ENCODE peak calls at places on chromosomes 3 and 15, in seven cellular contexts. L, N, U, F, C, X and O are unnamed samples.

GRCh38 chr3:185552358-185552877 is at the start of gene LIPH:
- DNase-seq in C (peak; percentile 86), X (no peak), L (no peak), U (no peak), N (peak; percentile 9), F (no peak), O (no peak)

GRCh38 chr3:129831503-129831902 is 62.0 kb downstream of the TMCC1 start:
- DNase-seq in X (no peak), U (no peak), N (no peak), F (no peak), C (no peak), L (no peak), O (no peak)

GRCh38 chr3:132352556-132353143 is 35.4 kb downstream of the ACP3 start:
- DNase-seq in C (peak; percentile 84), U (peak; percentile 15), F (no peak), X (no peak), L (peak; percentile 30), N (peak; percentile 44), O (peak; percentile 54)

GRCh38 chr3:112046599-112046998 is 12.1 kb downstream of the TMPRSS7 start:
- DNase-seq in N (no peak), X (no peak), L (no peak), F (no peak), U (no peak), C (no peak), O (no peak)

GRCh38 chr15:35281515-35281914 is 196.4 kb upstream of the NANOGP8 start:
- DNase-seq in L (no peak), C (no peak), X (no peak), F (no peak), U (no peak), N (no peak), O (no peak)

GRCh38 chr3:101725192-101725889 is 927 bp downstream of the CEP97 start:
- DNase-seq in L (no peak), C (no peak), X (peak; percentile 33), U (no peak), F (no peak), N (no peak), O (no peak)

GRCh38 chr3:169624533-169624972 is 39.0 kb downstream of the MECOM start:
- DNase-seq in X (no peak), N (no peak), C (no peak), F (no peak), L (no peak), U (no peak), O (no peak)

GRCh38 chr15:55526559-55527036 is 18.6 kb upstream of the DNAAF4 start:
- DNase-seq in L (no peak), F (no peak), U (peak; percentile 23), C (peak; percentile 38), X (no peak), N (no peak), O (no peak)

GRCh38 chr15:92810418-92811138 is 89.5 kb upstream of the CHD2 start:
- DNase-seq in L (no peak), X (no peak), F (no peak), U (peak; percentile 58), N (no peak), C (peak; percentile 78), O (no peak)

GRCh38 chr3:76768912-76769311 is 271.0 kb upstream of the ROBO2 start:
- DNase-seq in X (no peak), N (no peak), C (no peak), F (no peak), U (no peak), L (no peak), O (no peak)

GRCh38 chr3:138332472-138333073 is 2.9 kb upstream of the NME9 start:
- DNase-seq in N (no peak), C (no peak), L (no peak), U (no peak), X (no peak), F (no peak), O (no peak)

GRCh38 chr15:62107561-62108110 is 40.9 kb downstream of the C2CD4A start:
- DNase-seq in U (no peak), L (no peak), C (no peak), F (no peak), N (no peak), X (no peak), O (no peak)

GRCh38 chr3:186217820-186218164 is 108.9 kb upstream of the ETV5 start:
- DNase-seq in L (no peak), U (no peak), C (no peak), F (no peak), N (no peak), X (no peak), O (no peak)

GRCh38 chr3:70861855-70862254 is 549.4 kb upstream of the MDFIC2 start:
- DNase-seq in U (no peak), C (no peak), X (no peak), N (no peak), L (no peak), F (no peak), O (no peak)

GRCh38 chr3:7630925-7631324 is 770.0 kb downstream of the GRM7 start:
- DNase-seq in X (no peak), F (no peak), L (no peak), N (no peak), C (no peak), U (no peak), O (no peak)

GRCh38 chr15:99181544-99181943 is 67.8 kb downstream of the TTC23 start:
- DNase-seq in L (no peak), U (no peak), F (no peak), C (no peak), X (no peak), N (no peak), O (no peak)

GRCh38 chr15:94266000-94266399 is 34.6 kb downstream of the MCTP2 start:
- DNase-seq in U (no peak), C (no peak), X (no peak), N (no peak), L (no peak), F (no peak), O (no peak)

GRCh38 chr3:174533286-174533685 is 325.8 kb upstream of the NAALADL2 start:
- DNase-seq in N (no peak), L (no peak), C (no peak), X (no peak), F (no peak), U (no peak), O (no peak)

GRCh38 chr15:34609658-34610057 is 26.2 kb upstream of the GOLGA8B start:
- DNase-seq in F (no peak), L (no peak), X (no peak), U (no peak), C (no peak), N (peak; percentile 29), O (no peak)

GRCh38 chr3:186367631-186368030 is 5.6 kb upstream of the DGKG start:
- DNase-seq in F (no peak), L (no peak), X (no peak), C (no peak), N (no peak), U (no peak), O (no peak)

GRCh38 chr15:29102911-29103824 is 166.5 kb downstream of the NSMCE3 start:
- DNase-seq in F (no peak), N (no peak), U (no peak), L (no peak), X (no peak), C (no peak), O (no peak)

GRCh38 chr15:61070111-61070901 is 158.8 kb downstream of the RORA start:
- DNase-seq in X (no peak), C (no peak), L (no peak), N (no peak), U (no peak), F (no peak), O (no peak)

GRCh38 chr3:68972358-68972979 is 40.1 kb upstream of the TAFA4 start:
- DNase-seq in X (peak; percentile 31), L (peak; percentile 24), N (peak; percentile 33), U (peak; percentile 12), F (no peak), C (peak; percentile 67), O (no peak)

GRCh38 chr3:112681822-112682325 is 40.9 kb upstream of the CCDC80 start:
- DNase-seq in L (no peak), N (no peak), X (no peak), C (no peak), F (no peak), U (no peak), O (no peak)

GRCh38 chr3:160685144-160685766 is 8.3 kb downstream of the ARL14 start:
- DNase-seq in L (no peak), F (no peak), U (no peak), C (no peak), N (no peak), X (no peak), O (no peak)

GRCh38 chr15:100928632-100929280 is 9.6 kb downstream of the LRRK1 start:
- DNase-seq in C (peak; percentile 64), X (no peak), L (no peak), U (no peak), N (no peak), F (no peak), O (no peak)

GRCh38 chr3:50525987-50526386 is 22.6 kb upstream of the CACNA2D2 start:
- DNase-seq in F (no peak), C (peak; percentile 57), L (peak; percentile 42), N (peak; percentile 34), U (no peak), X (no peak), O (peak; percentile 79)

GRCh38 chr3:159185443-159186050 is 383.7 kb downstream of the MFSD1 start:
- DNase-seq in L (no peak), X (no peak), C (no peak), N (no peak), U (no peak), F (no peak), O (no peak)

GRCh38 chr3:40124918-40125317 is 184.6 kb upstream of the EIF1B start:
- DNase-seq in L (no peak), F (no peak), U (no peak), C (no peak), X (no peak), N (no peak), O (no peak)